ENCODE peak calls at places on chromosomes 4 and X, in ten cellular contexts. Y is transverse colon; K is SHP77 treated with DMSO at 0.1 percent for 48 hours; I is stimulated activated CD4-positive, alpha-beta T cell treated with anti-CD3 and anti-CD28 coated beads, Interleukin-1b, Interleukin-23, amount 100 ng/mL, for 24 hours; C is left ventricle myocardium inferior; U is HEK293T; W is activated T-cell treated with anti-CD3 and anti-CD28 coated beads for 1 hour; N is prostate gland; H is H4; R is heart left ventricle. X is an unnamed sample.

GRCh38 chr4:101419324-101420135 is 72.2 kb upstream of the PPP3CA start:
- DNase-seq in Y (peak; percentile 16), K (peak; percentile 15), I (no peak), C (no peak), U (no peak), W (no peak), N (peak; percentile 5), H (no peak), R (no peak), X (no peak)

GRCh38 chr4:793109-793861 is 32.6 kb downstream of the CPLX1 start:
- DNase-seq in Y (no peak), K (no peak), I (no peak), C (no peak), U (no peak), W (no peak), N (no peak), H (no peak), R (no peak), X (no peak)

GRCh38 chrX:94401426-94401825 is 727.4 kb downstream of the FAM133A start:
- DNase-seq in Y (no peak), K (no peak), I (no peak), C (no peak), U (no peak), W (no peak), N (no peak), H (no peak), R (no peak), X (no peak)

GRCh38 chr4:187192266-187192665 is 468.6 kb upstream of the FAT1 start:
- DNase-seq in Y (no peak), K (no peak), I (no peak), C (no peak), U (no peak), W (no peak), N (no peak), H (no peak), R (no peak), X (no peak)

GRCh38 chr4:9841072-9841471 is 59.6 kb downstream of the DRD5 start:
- DNase-seq in Y (no peak), K (no peak), I (no peak), C (no peak), U (no peak), W (no peak), N (no peak), H (no peak), R (no peak), X (no peak)

GRCh38 chr4:186702297-186702696 is 21.4 kb downstream of the FAT1 start:
- DNase-seq in Y (no peak), K (no peak), I (no peak), C (no peak), U (no peak), W (no peak), N (no peak), H (no peak), R (no peak), X (no peak)

GRCh38 chr4:73450398-73451004 is 14.5 kb downstream of the AFP start:
- DNase-seq in Y (no peak), K (peak; percentile 82), I (no peak), C (peak; percentile 25), U (no peak), W (no peak), N (no peak), H (peak; percentile 89), R (peak; percentile 61), X (peak; percentile 51)

GRCh38 chrX:84415155-84415554 is 87.1 kb downstream of the HDX start:
- DNase-seq in Y (no peak), K (no peak), I (no peak), C (no peak), U (no peak), W (no peak), N (no peak), H (no peak), R (no peak), X (no peak)